ENCODE peak calls at places on chromosomes 13 and 19, in five cellular contexts. One of them, this sample, is unnamed.
A peak's percentile ranks its signal among the peaks of the same experiment; 100 is the strongest.

GRCh38 chr19:6020166-6020967 is 42.4 kb upstream of the RANBP3 start:
- DNase-seq in upper lobe of left lung: no peak
- DNase-seq in adrenal gland: no peak
- DNase-seq in stomach: peak; percentile 70
- DNase-seq in ovary: no peak
- DNase-seq in this sample: no peak

GRCh38 chr13:93418398-93418797 is 191.8 kb downstream of the GPC6 start:
- DNase-seq in adrenal gland: no peak
- DNase-seq in stomach: no peak
- DNase-seq in upper lobe of left lung: no peak
- DNase-seq in ovary: no peak
- DNase-seq in this sample: no peak

GRCh38 chr19:47075941-47076340 is 27.5 kb upstream of the TMEM160 start:
- DNase-seq in upper lobe of left lung: no peak
- DNase-seq in stomach: no peak
- DNase-seq in adrenal gland: peak; percentile 51
- DNase-seq in ovary: no peak
- DNase-seq in this sample: no peak

GRCh38 chr19:54142166-54142780 is 4.7 kb downstream of the CNOT3 start:
- DNase-seq in adrenal gland: no peak
- DNase-seq in stomach: no peak
- DNase-seq in upper lobe of left lung: no peak
- DNase-seq in ovary: no peak
- DNase-seq in this sample: no peak

GRCh38 chr19:39474139-39474620 is 6.5 kb upstream of the TIMM50 start:
- DNase-seq in ovary: peak; percentile 56
- DNase-seq in upper lobe of left lung: peak; percentile 89
- DNase-seq in stomach: peak; percentile 52
- DNase-seq in adrenal gland: peak; percentile 50
- DNase-seq in this sample: no peak

GRCh38 chr13:113769106-113769505 is 10.1 kb downstream of the TMEM255B start:
- DNase-seq in stomach: no peak
- DNase-seq in upper lobe of left lung: no peak
- DNase-seq in adrenal gland: no peak
- DNase-seq in ovary: no peak
- DNase-seq in this sample: no peak

GRCh38 chr19:18392936-18393335 is 4.5 kb downstream of the LRRC25 start:
- DNase-seq in upper lobe of left lung: no peak
- DNase-seq in ovary: no peak
- DNase-seq in stomach: no peak
- DNase-seq in adrenal gland: no peak
- DNase-seq in this sample: no peak

GRCh38 chr19:19591133-19591825 is 27.2 kb downstream of the PBX4 start:
- DNase-seq in ovary: no peak
- DNase-seq in upper lobe of left lung: no peak
- DNase-seq in stomach: peak; percentile 53
- DNase-seq in adrenal gland: peak; percentile 16
- DNase-seq in this sample: no peak

GRCh38 chr13:107203146-107203847 is 635.4 kb upstream of the ARGLU1 start:
- DNase-seq in ovary: no peak
- DNase-seq in stomach: no peak
- DNase-seq in adrenal gland: no peak
- DNase-seq in upper lobe of left lung: peak; percentile 17
- DNase-seq in this sample: no peak

GRCh38 chr13:47239025-47239424 is 342.2 kb upstream of the HTR2A start:
- DNase-seq in ovary: no peak
- DNase-seq in adrenal gland: no peak
- DNase-seq in upper lobe of left lung: no peak
- DNase-seq in stomach: no peak
- DNase-seq in this sample: no peak

GRCh38 chr19:53865918-53866696 is 1.6 kb upstream of the MYADM start:
- DNase-seq in stomach: peak; percentile 71
- DNase-seq in adrenal gland: peak; percentile 45
- DNase-seq in upper lobe of left lung: peak; percentile 96
- DNase-seq in ovary: peak; percentile 74
- DNase-seq in this sample: no peak

GRCh38 chr13:44617648-44618047 is 41.5 kb upstream of the TSC22D1 start:
- DNase-seq in ovary: no peak
- DNase-seq in upper lobe of left lung: no peak
- DNase-seq in adrenal gland: no peak
- DNase-seq in stomach: no peak
- DNase-seq in this sample: no peak

GRCh38 chr19:41844601-41845000 is at the start of gene LYPD4:
- DNase-seq in upper lobe of left lung: peak; percentile 80
- DNase-seq in adrenal gland: no peak
- DNase-seq in ovary: no peak
- DNase-seq in stomach: no peak
- DNase-seq in this sample: no peak

GRCh38 chr19:31054430-31054829 is 294.8 kb downstream of the TSHZ3 start:
- DNase-seq in ovary: no peak
- DNase-seq in stomach: peak; percentile 26
- DNase-seq in upper lobe of left lung: no peak
- DNase-seq in adrenal gland: peak; percentile 21
- DNase-seq in this sample: no peak

GRCh38 chr13:46170687-46171086 is 11.3 kb downstream of the LCP1 start:
- DNase-seq in ovary: no peak
- DNase-seq in stomach: no peak
- DNase-seq in adrenal gland: no peak
- DNase-seq in upper lobe of left lung: no peak
- DNase-seq in this sample: no peak

DNA sequence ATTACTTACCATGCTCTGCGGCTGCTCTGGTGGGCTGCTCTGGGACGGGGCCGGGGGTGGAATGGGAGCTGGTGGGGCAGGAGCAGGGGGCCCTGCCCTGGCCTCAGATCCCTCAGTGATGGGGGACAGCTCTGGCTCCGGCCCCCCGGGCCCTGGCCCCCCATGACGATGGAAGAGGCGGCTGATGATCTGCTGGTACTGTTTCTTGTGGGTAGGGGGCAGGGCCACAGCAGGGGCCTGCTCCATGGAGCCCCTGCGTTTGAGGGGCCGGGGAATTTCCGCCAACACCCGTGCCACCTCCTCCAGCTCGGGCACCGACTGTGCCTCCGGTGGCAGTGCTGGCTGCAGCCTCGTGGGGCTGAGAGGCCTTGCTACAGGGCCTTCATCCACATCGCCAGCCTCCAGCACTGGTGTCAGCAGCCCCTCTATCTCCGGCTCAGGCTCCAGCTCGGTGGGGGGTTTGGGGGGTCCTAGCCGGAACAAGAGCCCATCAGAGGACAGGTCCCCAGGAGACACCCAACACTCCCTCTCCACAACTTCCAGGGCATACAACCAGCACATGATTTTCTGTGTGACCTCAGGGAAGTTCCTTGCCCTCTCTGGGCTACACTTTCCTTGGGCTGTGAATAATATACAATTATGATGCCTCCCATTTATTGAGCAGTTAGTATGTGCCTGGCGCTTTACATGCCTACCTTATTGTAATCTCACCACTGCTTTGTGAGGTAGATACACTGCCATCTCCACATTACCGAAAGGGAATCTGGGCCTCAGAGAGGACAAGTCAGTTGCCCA is 12.8 kb downstream of the PPP1R13L start:
- DNase-seq in upper lobe of left lung: peak; percentile 78
- DNase-seq in stomach: no peak
- DNase-seq in adrenal gland: no peak
- DNase-seq in ovary: no peak
- DNase-seq in this sample: no peak
- H3K4me3 ChIP-seq in upper lobe of left lung: no peak overlapping the region
- H3K4me3 ChIP-seq in stomach: no peak overlapping the region
- H3K4me3 ChIP-seq in adrenal gland: no peak overlapping the region
- H3K4me3 ChIP-seq in ovary: no peak overlapping the region
- H3K4me3 ChIP-seq in this sample: no peak overlapping the region

GRCh38 chr13:111114362-111115050 is 604 bp upstream of the ARHGEF7 start:
- DNase-seq in ovary: peak; percentile 43
- DNase-seq in stomach: no peak
- DNase-seq in upper lobe of left lung: peak; percentile 90
- DNase-seq in adrenal gland: peak; percentile 71
- DNase-seq in this sample: no peak
- TF ChIP-seq POLR2A in ovary: peak; percentile 37
- TF ChIP-seq POLR2A in stomach: no peak
- TF ChIP-seq POLR2A in upper lobe of left lung: no peak
- TF ChIP-seq POLR2A in adrenal gland: no peak
- TF ChIP-seq POLR2A in this sample: no peak

DNA sequence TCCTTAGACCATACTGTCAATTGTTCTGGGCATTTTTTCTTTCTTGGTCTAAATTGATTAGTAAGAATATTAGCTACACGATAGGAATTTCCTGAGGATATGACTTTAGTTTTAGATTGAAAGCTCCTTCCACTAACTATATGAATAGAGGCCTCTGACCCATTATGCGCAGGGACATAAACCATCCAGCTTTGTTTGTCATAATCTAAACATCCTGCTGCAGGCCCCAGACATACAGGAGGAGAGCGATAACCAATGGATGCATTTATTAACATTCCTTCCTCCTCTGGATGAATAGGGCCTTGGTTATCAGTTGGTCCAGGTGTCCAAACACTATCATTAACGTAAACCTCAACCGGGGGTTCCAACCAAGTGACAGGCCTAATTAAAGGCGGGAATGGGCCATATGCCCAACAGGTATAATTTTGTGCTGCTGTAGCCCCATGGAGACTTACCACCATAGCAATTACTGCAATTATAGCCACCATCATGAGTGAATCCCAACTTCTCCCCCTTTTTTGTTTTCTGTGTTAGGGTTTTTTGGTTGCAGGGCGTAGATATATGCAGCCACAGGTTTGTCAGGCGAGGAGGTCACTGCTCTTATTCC is 32.6 kb downstream of the CLEC4M start:
- DNase-seq in upper lobe of left lung: no peak
- DNase-seq in ovary: no peak
- DNase-seq in stomach: no peak
- DNase-seq in adrenal gland: no peak
- DNase-seq in this sample: no peak
- H3K4me3 ChIP-seq in upper lobe of left lung: no peak overlapping the region
- H3K4me3 ChIP-seq in ovary: no peak overlapping the region
- H3K4me3 ChIP-seq in stomach: no peak overlapping the region
- H3K4me3 ChIP-seq in adrenal gland: no peak overlapping the region
- H3K4me3 ChIP-seq in this sample: no peak overlapping the region

GRCh38 chr19:2014081-2014693 is 1.3 kb downstream of the BTBD2 start:
- DNase-seq in stomach: no peak
- DNase-seq in upper lobe of left lung: no peak
- DNase-seq in ovary: no peak
- DNase-seq in adrenal gland: no peak
- DNase-seq in this sample: no peak

GRCh38 chr19:2014731-2015610 is 543 bp downstream of the BTBD2 start:
- DNase-seq in adrenal gland: no peak
- DNase-seq in upper lobe of left lung: peak; percentile 88
- DNase-seq in ovary: peak; percentile 37
- DNase-seq in stomach: no peak
- DNase-seq in this sample: no peak

GRCh38 chr19:2013683-2013961 is 1.9 kb downstream of the BTBD2 start:
- DNase-seq in adrenal gland: no peak
- DNase-seq in upper lobe of left lung: no peak
- DNase-seq in stomach: no peak
- DNase-seq in ovary: no peak
- DNase-seq in this sample: no peak

GRCh38 chr19:2016041-2016807 is 710 bp upstream of the BTBD2 start:
- DNase-seq in adrenal gland: peak; percentile 86
- DNase-seq in ovary: peak; percentile 92
- DNase-seq in upper lobe of left lung: peak; percentile 78
- DNase-seq in stomach: peak; percentile 69
- DNase-seq in this sample: peak; percentile 94

DNA sequence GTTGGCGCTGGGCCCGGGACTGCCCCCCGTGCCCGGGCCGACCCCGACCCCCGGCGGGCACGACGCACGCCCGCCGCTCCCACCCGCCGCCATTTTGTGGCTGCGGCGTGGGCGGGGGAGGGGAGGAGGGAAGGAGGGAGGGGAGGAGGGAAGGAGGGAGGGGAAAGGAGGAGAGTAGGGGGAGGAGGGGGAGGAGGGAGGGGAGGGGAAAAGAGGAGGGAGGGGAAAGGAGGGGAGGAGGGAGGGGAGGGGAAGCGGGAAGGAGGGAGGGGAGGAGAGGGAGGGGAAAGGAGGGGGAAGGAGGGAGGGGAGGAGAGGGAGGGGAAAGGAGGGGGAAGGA is at the start of gene BTBD2:
- DNase-seq in upper lobe of left lung: no peak
- DNase-seq in adrenal gland: peak; percentile 81
- DNase-seq in ovary: peak; percentile 73
- DNase-seq in stomach: peak; percentile 41
- DNase-seq in this sample: no peak
- TF ChIP-seq POLR2A in upper lobe of left lung: no peak
- TF ChIP-seq POLR2A in adrenal gland: no peak
- TF ChIP-seq POLR2A in ovary: no peak
- TF ChIP-seq POLR2A in stomach: no peak
- TF ChIP-seq POLR2A in this sample: no peak

GRCh38 chr19:14496849-14497346 is 971 bp upstream of the GIPC1 start:
- DNase-seq in upper lobe of left lung: no peak
- DNase-seq in ovary: no peak
- DNase-seq in adrenal gland: no peak
- DNase-seq in stomach: no peak
- DNase-seq in this sample: no peak
- H3K4me3 ChIP-seq in upper lobe of left lung: peak overlapping the region; percentile 98
- H3K4me3 ChIP-seq in ovary: no peak overlapping the region
- H3K4me3 ChIP-seq in adrenal gland: no peak overlapping the region
- H3K4me3 ChIP-seq in stomach: peak overlapping the region; percentile 86
- H3K4me3 ChIP-seq in this sample: peak overlapping the region; percentile 88

GRCh38 chr19:35739275-35740107 is 2.8 kb downstream of the IGFLR1 start:
- DNase-seq in upper lobe of left lung: peak; percentile 84
- DNase-seq in stomach: no peak
- DNase-seq in ovary: peak; percentile 48
- DNase-seq in adrenal gland: no peak
- DNase-seq in this sample: no peak
- TF ChIP-seq POLR2A in upper lobe of left lung: no peak
- TF ChIP-seq POLR2A in stomach: no peak
- TF ChIP-seq POLR2A in ovary: no peak
- TF ChIP-seq POLR2A in adrenal gland: no peak
- TF ChIP-seq POLR2A in this sample: no peak

GRCh38 chr13:25170554-25171107 is 1.5 kb downstream of the AMER2 start:
- DNase-seq in stomach: no peak
- DNase-seq in adrenal gland: no peak
- DNase-seq in upper lobe of left lung: peak; percentile 85
- DNase-seq in ovary: no peak
- DNase-seq in this sample: no peak

GRCh38 chr13:25171517-25172302 is at the start of gene AMER2:
- DNase-seq in adrenal gland: peak; percentile 61
- DNase-seq in stomach: no peak
- DNase-seq in ovary: no peak
- DNase-seq in upper lobe of left lung: peak; percentile 86
- DNase-seq in this sample: no peak

GRCh38 chr13:25172303-25172630 is 179 bp upstream of the AMER2 start:
- DNase-seq in adrenal gland: no peak
- DNase-seq in upper lobe of left lung: no peak
- DNase-seq in stomach: no peak
- DNase-seq in ovary: no peak
- DNase-seq in this sample: no peak

GRCh38 chr13:25169951-25170553 is 2.0 kb downstream of the AMER2 start:
- DNase-seq in adrenal gland: no peak
- DNase-seq in upper lobe of left lung: peak; percentile 69
- DNase-seq in ovary: no peak
- DNase-seq in stomach: no peak
- DNase-seq in this sample: no peak

DNA sequence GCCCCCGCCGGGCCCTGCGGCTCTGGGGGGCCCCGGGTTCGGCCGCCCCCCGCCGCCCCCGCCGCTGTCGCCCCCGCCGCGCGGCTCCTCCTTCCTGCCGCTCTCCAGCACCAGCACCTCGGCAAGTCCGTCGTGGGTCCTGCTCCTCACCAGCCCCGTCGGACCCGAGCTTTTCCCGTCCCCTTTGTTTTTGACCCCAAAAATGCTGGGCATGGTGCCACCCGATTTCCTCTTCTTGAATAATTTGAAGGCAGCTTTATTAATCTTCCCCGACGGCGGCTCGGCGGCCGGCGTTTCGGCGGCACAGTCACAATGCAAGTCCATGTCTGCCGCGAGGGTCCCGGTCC is 945 bp downstream of the AMER2 start:
- DNase-seq in upper lobe of left lung: no peak
- DNase-seq in stomach: no peak
- DNase-seq in adrenal gland: no peak
- DNase-seq in ovary: no peak
- DNase-seq in this sample: no peak
- H3K4me3 ChIP-seq in upper lobe of left lung: peak overlapping the region; percentile 49
- H3K4me3 ChIP-seq in stomach: peak overlapping the region; percentile 23
- H3K4me3 ChIP-seq in adrenal gland: no peak overlapping the region
- H3K4me3 ChIP-seq in ovary: peak overlapping the region; percentile 5
- H3K4me3 ChIP-seq in this sample: peak overlapping the region; percentile 30